ENCODE peak calls at places on chromosomes 13 and 19, in six cellular contexts. Y is CD4-positive, alpha-beta T cell; M is RWPE1; R is heart right ventricle; U is mucosa of descending colon; S is tibial artery. Q is an unnamed sample.

GRCh38 chr19:50512999-50513745 is 541 bp downstream of the ASPDH start:
- DNase-seq in S (no peak), U (peak), M (no peak), Y (no peak), R (no peak), Q (no peak)

GRCh38 chr13:87676254-87677042 is 5.3 kb downstream of the SLITRK5 start:
- DNase-seq in U (peak), S (no peak), R (no peak), M (no peak), Y (no peak), Q (no peak)

GRCh38 chr13:93118081-93118615 is 108.5 kb upstream of the GPC6 start:
- DNase-seq in M (no peak), U (no peak), Y (no peak), S (no peak), R (no peak), Q (no peak)

GRCh38 chr19:42066075-42066754 is 3.8 kb downstream of the GRIK5 start:
- DNase-seq in Y (no peak), M (peak), R (no peak), U (no peak), S (no peak), Q (no peak)

GRCh38 chr13:114236224-114236623 is 1.5 kb downstream of the CDC16 start:
- DNase-seq in U (no peak), R (no peak), S (no peak), M (no peak), Y (no peak), Q (no peak)

GRCh38 chr13:82933986-82934385 is 948.3 kb downstream of the SLITRK1 start:
- DNase-seq in M (no peak), U (no peak), Y (no peak), S (no peak), R (no peak), Q (no peak)

GRCh38 chr19:55147408-55148251 is 1.4 kb downstream of the TNNT1 start:
- DNase-seq in R (no peak), U (no peak), S (no peak), M (no peak), Y (no peak), Q (no peak)

GRCh38 chr19:39637891-39638290 is 17.8 kb upstream of the LGALS16 start:
- DNase-seq in M (no peak), U (no peak), R (no peak), S (no peak), Y (no peak), Q (no peak)

GRCh38 chr19:49486232-49486631 is 1.2 kb upstream of the RPL13A start:
- DNase-seq in U (no peak), Y (no peak), M (no peak), R (no peak), S (no peak), Q (no peak)

GRCh38 chr13:24279267-24279666 is 30.1 kb upstream of the C1QTNF9 start:
- DNase-seq in U (no peak), S (no peak), R (no peak), Y (no peak), M (no peak), Q (no peak)

GRCh38 chr19:36489920-36490415 is 607 bp upstream of the ZNF566 start:
- DNase-seq in S (peak), R (no peak), M (peak), U (peak), Y (peak), Q (no peak)

GRCh38 chr19:47240996-47241918 is 10.3 kb upstream of the BBC3 start:
- DNase-seq in S (peak), U (peak), R (peak), Y (peak), M (peak), Q (peak)

GRCh38 chr19:58093071-58093470 is 5.0 kb downstream of the ZSCAN18 start:
- DNase-seq in S (no peak), M (no peak), Y (no peak), U (no peak), R (no peak), Q (no peak)

GRCh38 chr19:6767081-6767356 is 216 bp downstream of the SH2D3A start:
- DNase-seq in S (no peak), M (peak), Y (no peak), R (no peak), U (no peak), Q (no peak)

GRCh38 chr19:19140476-19140875 is 2.2 kb upstream of the TMEM161A start:
- DNase-seq in M (no peak), Y (no peak), S (no peak), R (no peak), U (no peak), Q (no peak)

GRCh38 chr13:97125051-97125809 is 96.9 kb upstream of the MBNL2 start:
- DNase-seq in Y (no peak), S (peak), M (peak), U (no peak), R (no peak), Q (no peak)

GRCh38 chr19:44050740-44051653 is 839 bp upstream of the ZNF223 start:
- DNase-seq in Y (no peak), S (no peak), R (no peak), U (peak), M (no peak), Q (no peak)

GRCh38 chr13:46134961-46135522 is 30.2 kb upstream of the CPB2 start:
- DNase-seq in M (peak), S (no peak), R (no peak), U (no peak), Y (no peak), Q (no peak)

GRCh38 chr13:81106348-81106747 is 765.4 kb upstream of the SPRY2 start:
- DNase-seq in M (no peak), Y (no peak), S (no peak), U (no peak), R (no peak), Q (no peak)

GRCh38 chr19:6536138-6536671 is 5.4 kb downstream of the TNFSF9 start:
- DNase-seq in Y (peak), S (no peak), M (peak), U (peak), R (no peak), Q (peak)

GRCh38 chr13:51518847-51519246 is 65.4 kb upstream of the WDFY2 start:
- DNase-seq in R (no peak), S (no peak), M (no peak), Y (no peak), U (no peak), Q (peak)

GRCh38 chr19:45767410-45767880 is 1.6 kb downstream of the SIX5 start:
- DNase-seq in Y (no peak), M (peak), S (peak), U (peak), R (peak), Q (no peak)

GRCh38 chr19:4066176-4066606 is 508 bp downstream of the ZBTB7A start:
- DNase-seq in U (no peak), M (no peak), R (no peak), Y (peak), S (peak), Q (no peak)

GRCh38 chr13:52162279-52163101 is 3.1 kb upstream of the NEK3 start:
- DNase-seq in M (no peak), S (no peak), Y (no peak), U (no peak), R (no peak), Q (no peak)

GRCh38 chr19:7152568-7152967 is 83.1 kb downstream of the ZNF557 start:
- DNase-seq in U (no peak), R (no peak), M (no peak), Y (no peak), S (no peak), Q (no peak)

GRCh38 chr13:80297094-80297493 is 43.8 kb downstream of the SPRY2 start:
- DNase-seq in Y (no peak), M (no peak), S (no peak), U (no peak), R (no peak), Q (no peak)

DNA sequence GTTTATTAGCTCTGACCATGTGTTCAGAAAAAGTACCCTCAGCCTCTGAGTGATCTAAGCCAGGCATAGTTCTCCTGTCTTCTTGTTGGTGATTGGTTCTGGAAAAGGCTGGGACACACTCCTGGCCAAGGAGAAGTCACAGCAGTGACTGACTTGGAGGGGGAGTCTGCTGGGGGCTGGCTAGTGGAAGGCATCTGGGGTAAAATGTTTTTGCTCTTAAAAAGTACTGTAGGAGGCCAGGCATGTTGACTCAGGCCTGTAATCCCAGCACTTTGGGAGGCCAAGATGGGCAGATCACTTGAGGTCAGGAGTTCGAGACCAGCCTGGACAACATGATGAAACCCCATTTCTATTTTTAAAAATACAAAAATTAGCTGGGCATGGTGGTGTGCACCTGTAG is 21.7 kb downstream of the FAM187B start:
- DNase-seq in R (no peak), U (no peak), Y (no peak), M (no peak), S (no peak), Q (no peak)
- TF ChIP-seq CTCF in R (no peak), U (no peak), Y (no peak), M (no peak), S (no peak), Q (no peak)

DNA sequence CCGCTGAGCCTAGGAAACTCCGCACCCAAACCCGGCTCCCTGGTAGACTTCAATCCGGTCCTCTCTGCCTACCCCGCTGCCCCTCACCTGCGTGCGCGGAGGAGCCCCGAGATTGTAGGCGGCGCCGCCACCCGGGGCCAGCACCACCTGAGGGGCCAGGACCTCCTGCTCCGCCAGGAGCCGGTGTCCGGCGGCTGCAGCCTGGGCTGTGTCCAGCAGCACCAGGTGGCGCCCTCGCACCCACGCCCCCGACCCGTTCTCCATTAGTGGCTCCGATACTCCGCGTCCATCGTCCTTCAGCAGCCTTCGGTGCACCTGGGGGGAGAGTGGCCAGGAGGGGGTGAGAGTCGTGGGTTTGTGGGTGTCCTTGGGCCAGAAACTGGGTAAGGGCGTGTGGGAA is 18.5 kb downstream of the MAN2B1 start:
- DNase-seq in Y (no peak), R (no peak), U (no peak), S (no peak), M (no peak), Q (no peak)
- TF ChIP-seq CTCF in Y (no peak), R (no peak), U (no peak), S (no peak), M (peak), Q (peak)

GRCh38 chr19:29527500-29528328 is 1.9 kb downstream of the VSTM2B start:
- DNase-seq in U (no peak), Y (no peak), S (no peak), M (peak), R (no peak), Q (no peak)
- TF ChIP-seq CTCF in U (no peak), Y (no peak), S (no peak), M (no peak), R (no peak), Q (no peak)

DNA sequence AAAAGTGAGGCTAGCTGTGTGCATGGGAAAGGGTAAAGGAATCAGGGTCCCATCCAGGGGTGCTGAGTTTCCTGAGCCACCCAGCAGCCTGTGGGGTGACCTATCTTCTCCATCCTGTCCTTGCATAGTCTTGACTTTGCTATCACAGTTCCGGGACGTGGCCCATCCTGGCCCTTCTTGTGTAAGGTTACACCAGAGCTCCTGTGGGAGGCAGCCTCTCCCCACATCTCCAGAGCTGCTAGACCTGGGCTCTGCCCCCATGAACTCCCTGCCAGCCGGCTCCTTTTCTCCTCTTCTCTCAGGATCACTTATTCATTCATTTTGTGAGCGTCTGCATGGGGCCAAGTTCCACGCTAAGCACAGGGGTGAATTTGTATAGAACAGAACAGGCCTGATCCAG is 238.9 kb downstream of the TSHZ3 start:
- DNase-seq in U (no peak), S (peak), Y (no peak), R (no peak), M (no peak), Q (no peak)
- TF ChIP-seq CTCF in U (no peak), S (no peak), Y (no peak), R (no peak), M (no peak), Q (no peak)

GRCh38 chr13:110323172-110323851 is 16.2 kb downstream of the COL4A2 start:
- DNase-seq in R (no peak), U (no peak), S (no peak), Y (no peak), M (no peak), Q (no peak)
- TF ChIP-seq CTCF in R (no peak), U (no peak), S (peak), Y (no peak), M (no peak), Q (no peak)